ENCODE peak calls at places on chromosomes 12 and 14, in eight cellular contexts. H is tibial artery, W is KG1, V is dorsolateral prefrontal cortex, D is fibroblast of the aortic adventitia, A is AG08395, T is thoracic aorta, X is retina. K is an unnamed sample.

GRCh38 chr12:123958876-123959275 is 13.8 kb downstream of the CCDC92 start:
- DNase-seq in H (no peak), W (no peak), V (no peak), D (no peak), A (no peak), T (no peak), X (no peak), K (no peak)

GRCh38 chr12:92473564-92473963 is 229.2 kb upstream of the PLEKHG7 start:
- DNase-seq in H (no peak), W (no peak), V (no peak), D (no peak), A (no peak), T (no peak), X (no peak), K (no peak)

GRCh38 chr12:24705741-24706358 is 243.1 kb downstream of the BCAT1 start:
- DNase-seq in H (no peak), W (no peak), V (no peak), D (peak; percentile 60), A (no peak), T (no peak), X (no peak), K (no peak)

GRCh38 chr12:51009038-51009437 is 17.1 kb downstream of the SLC11A2 start:
- DNase-seq in H (peak; percentile 79), W (peak; percentile 42), V (peak; percentile 92), D (no peak), A (no peak), T (no peak), X (no peak), K (no peak)

GRCh38 chr12:47216150-47216677 is 136.5 kb upstream of the AMIGO2 start:
- DNase-seq in H (no peak), W (peak; percentile 50), V (no peak), D (no peak), A (no peak), T (no peak), X (no peak), K (no peak)

GRCh38 chr12:109702126-109702841 is 11.3 kb upstream of the FAM222A start:
- DNase-seq in H (no peak), W (no peak), V (no peak), D (peak; percentile 4), A (no peak), T (no peak), X (no peak), K (no peak)

GRCh38 chr12:48988030-48988649 is 10.0 kb downstream of the WNT1 start:
- DNase-seq in H (no peak), W (peak; percentile 57), V (peak; percentile 64), D (peak; percentile 57), A (peak; percentile 75), T (no peak), X (peak; percentile 80), K (peak; percentile 79)

GRCh38 chr12:6235499-6235898 is 35.3 kb downstream of the CD9 start:
- DNase-seq in H (no peak), W (no peak), V (no peak), D (no peak), A (no peak), T (no peak), X (no peak), K (no peak)

GRCh38 chr14:106790189-106791036 is 1264.0 kb downstream of the TMEM121 start:
- DNase-seq in H (peak; percentile 45), W (peak; percentile 66), V (peak; percentile 45), D (no peak), A (no peak), T (no peak), X (no peak), K (no peak)

GRCh38 chr14:69428289-69428998 is 30.0 kb downstream of the SLC39A9 start:
- DNase-seq in H (no peak), W (no peak), V (no peak), D (no peak), A (no peak), T (no peak), X (no peak), K (no peak)

GRCh38 chr12:51886021-51886710 is 1.7 kb upstream of the ANKRD33 start:
- DNase-seq in H (peak; percentile 89), W (no peak), V (no peak), D (peak; percentile 94), A (peak; percentile 98), T (peak; percentile 41), X (no peak), K (peak; percentile 96)

GRCh38 chr12:52185400-52185967 is 6.3 kb downstream of the KRT80 start:
- DNase-seq in H (no peak), W (no peak), V (no peak), D (no peak), A (no peak), T (no peak), X (no peak), K (no peak)

GRCh38 chr12:56377310-56377988 is 14.8 kb upstream of the APOF start:
- DNase-seq in H (no peak), W (no peak), V (no peak), D (peak; percentile 23), A (peak; percentile 24), T (no peak), X (no peak), K (no peak)

GRCh38 chr12:1197264-1198018 is 206.4 kb downstream of the ERC1 start:
- DNase-seq in H (no peak), W (no peak), V (no peak), D (peak; percentile 41), A (peak; percentile 47), T (no peak), X (no peak), K (peak; percentile 28)

GRCh38 chr12:63918788-63919300 is 74.3 kb downstream of the SRGAP1 start:
- DNase-seq in H (no peak), W (no peak), V (no peak), D (peak; percentile 84), A (peak; percentile 32), T (no peak), X (no peak), K (no peak)

GRCh38 chr14:104604461-104605449 is at the start of gene TMEM179:
- DNase-seq in H (peak; percentile 13), W (no peak), V (peak; percentile 40), D (no peak), A (peak; percentile 41), T (no peak), X (peak; percentile 86), K (peak; percentile 59)

GRCh38 chr14:56342419-56342901 is 224.2 kb downstream of the PELI2 start:
- DNase-seq in H (no peak), W (peak; percentile 87), V (no peak), D (peak; percentile 86), A (peak; percentile 62), T (no peak), X (no peak), K (peak; percentile 45)

GRCh38 chr12:44184499-44185206 is 348.8 kb downstream of the TMEM117 start:
- DNase-seq in H (no peak), W (no peak), V (no peak), D (no peak), A (no peak), T (no peak), X (no peak), K (no peak)

GRCh38 chr14:99735189-99736135 is 51.4 kb downstream of the CYP46A1 start:
- DNase-seq in H (peak; percentile 12), W (no peak), V (no peak), D (no peak), A (no peak), T (peak; percentile 1), X (no peak), K (no peak)

GRCh38 chr12:46507766-46508165 is 135.2 kb upstream of the SLC38A2 start:
- DNase-seq in H (no peak), W (no peak), V (no peak), D (peak; percentile 16), A (no peak), T (no peak), X (no peak), K (no peak)

GRCh38 chr14:100875861-100876590 is 27.5 kb downstream of the RTL1 start:
- DNase-seq in H (no peak), W (no peak), V (no peak), D (no peak), A (no peak), T (no peak), X (no peak), K (no peak)

GRCh38 chr12:68612245-68612644 is 1.5 kb downstream of the RAP1B start:
- DNase-seq in H (no peak), W (no peak), V (no peak), D (peak; percentile 50), A (no peak), T (no peak), X (no peak), K (no peak)

GRCh38 chr14:106417224-106418049 is 891.1 kb downstream of the TMEM121 start:
- DNase-seq in H (no peak), W (no peak), V (no peak), D (no peak), A (no peak), T (no peak), X (no peak), K (no peak)

GRCh38 chr14:33432407-33433023 is 493.8 kb downstream of the NPAS3 start:
- DNase-seq in H (no peak), W (peak; percentile 6), V (no peak), D (peak; percentile 56), A (peak; percentile 19), T (no peak), X (no peak), K (peak; percentile 17)

GRCh38 chr12:40336573-40337199 is 111.9 kb downstream of the LRRK2 start:
- DNase-seq in H (no peak), W (no peak), V (no peak), D (peak; percentile 40), A (peak; percentile 50), T (no peak), X (no peak), K (peak; percentile 52)

GRCh38 chr12:51482808-51483532 is 58.3 kb downstream of the SLC4A8 start:
- DNase-seq in H (no peak), W (no peak), V (no peak), D (peak; percentile 4), A (no peak), T (no peak), X (no peak), K (peak; percentile 18)

GRCh38 chr12:71746983-71747611 is 7.6 kb upstream of the RAB21 start:
- DNase-seq in H (no peak), W (peak; percentile 41), V (no peak), D (peak; percentile 82), A (peak; percentile 57), T (no peak), X (peak; percentile 56), K (peak; percentile 64)

GRCh38 chr12:117724545-117724944 is 244.2 kb downstream of the KSR2 start:
- DNase-seq in H (no peak), W (no peak), V (no peak), D (no peak), A (peak; percentile 47), T (no peak), X (no peak), K (no peak)

GRCh38 chr12:117760990-117761389 is 207.8 kb downstream of the KSR2 start:
- DNase-seq in H (no peak), W (no peak), V (no peak), D (no peak), A (no peak), T (no peak), X (no peak), K (no peak)

GRCh38 chr12:127550271-127550670 is 716.7 kb upstream of the TMEM132C start:
- DNase-seq in H (no peak), W (no peak), V (no peak), D (no peak), A (peak; percentile 70), T (no peak), X (no peak), K (peak; percentile 15)

GRCh38 chr12:13347241-13348043 is 150.9 kb downstream of the EMP1 start:
- DNase-seq in H (no peak), W (no peak), V (peak; percentile 62), D (peak; percentile 73), A (peak; percentile 87), T (no peak), X (no peak), K (peak; percentile 80)

GRCh38 chr12:103503546-103504480 is 8.0 kb upstream of the C12orf42 start:
- DNase-seq in H (no peak), W (no peak), V (no peak), D (no peak), A (no peak), T (no peak), X (peak; percentile 39), K (no peak)

GRCh38 chr12:58521796-58522195 is 398.5 kb downstream of the LRIG3 start:
- DNase-seq in H (no peak), W (no peak), V (no peak), D (no peak), A (no peak), T (no peak), X (no peak), K (no peak)

GRCh38 chr12:127501916-127502315 is 765.1 kb upstream of the TMEM132C start:
- DNase-seq in H (no peak), W (no peak), V (no peak), D (no peak), A (no peak), T (no peak), X (no peak), K (no peak)